ENCODE peak calls at places on chromosomes 7 and 10, in seven cellular contexts. M is MV-4-11; J is naive thymus-derived CD8-positive, alpha-beta T cell; W is neural crest cell; P is NCI-H524 treated with DMSO at 0.1 percent for 48 hours; T is Ammon's horn; V is stimulated activated CD4-positive, alpha-beta T cell treated with anti-CD3 and anti-CD28 coated beads, TNF-alpha, amount 100 ng/mL, for 48 hours. C is an unnamed sample.

GRCh38 chr7:27172823-27173411 is 1.2 kb downstream of the HOXA10 start:
- DNase-seq in M (no peak), J (no peak), W (no peak), P (no peak), T (no peak), V (no peak), C (no peak)

GRCh38 chr10:124497196-124497990 is 35.8 kb downstream of the LHPP start:
- DNase-seq in M (no peak), J (no peak), W (no peak), P (peak; percentile 13), T (peak; percentile 36), V (no peak), C (no peak)

GRCh38 chr10:44994752-44995530 is 5.8 kb upstream of the ZNF22 start:
- DNase-seq in M (no peak), J (no peak), W (no peak), P (no peak), T (no peak), V (no peak), C (no peak)

GRCh38 chr7:105677803-105678583 is 96.7 kb upstream of the EFCAB10 start:
- DNase-seq in M (peak; percentile 90), J (peak; percentile 21), W (no peak), P (no peak), T (no peak), V (peak; percentile 27), C (no peak)

GRCh38 chr10:125159932-125160855 is at the start of gene CTBP2:
- DNase-seq in M (peak; percentile 32), J (no peak), W (peak; percentile 52), P (no peak), T (no peak), V (no peak), C (no peak)

GRCh38 chr7:18778594-18778993 is 283.0 kb downstream of the HDAC9 start:
- DNase-seq in M (no peak), J (no peak), W (no peak), P (no peak), T (no peak), V (no peak), C (no peak)

GRCh38 chr10:59829601-59830000 is 76.3 kb upstream of the MRLN start:
- DNase-seq in M (peak; percentile 86), J (no peak), W (no peak), P (no peak), T (no peak), V (no peak), C (no peak)

GRCh38 chr7:35985126-35985754 is 167.8 kb upstream of the EEPD1 start:
- DNase-seq in M (peak; percentile 62), J (peak; percentile 60), W (peak; percentile 69), P (no peak), T (peak; percentile 90), V (peak; percentile 46), C (peak; percentile 54)

GRCh38 chr10:71522438-71523144 is 125.9 kb downstream of the CDH23 start:
- DNase-seq in M (no peak), J (no peak), W (no peak), P (no peak), T (no peak), V (no peak), C (no peak)

GRCh38 chr10:103849880-103850571 is 5.3 kb downstream of the SH3PXD2A start:
- DNase-seq in M (peak; percentile 60), J (no peak), W (no peak), P (no peak), T (no peak), V (no peak), C (no peak)

GRCh38 chr10:13839430-13839986 is 252.7 kb downstream of the PRPF18 start:
- DNase-seq in M (no peak), J (no peak), W (no peak), P (no peak), T (no peak), V (no peak), C (no peak)

GRCh38 chr10:123663522-123663921 is 2.6 kb upstream of the GPR26 start:
- DNase-seq in M (no peak), J (no peak), W (no peak), P (no peak), T (no peak), V (no peak), C (no peak)

GRCh38 chr10:5540886-5541285 is 16.1 kb downstream of the CALML3 start:
- DNase-seq in M (no peak), J (no peak), W (no peak), P (no peak), T (no peak), V (no peak), C (no peak)